ENCODE peak calls at places on chromosomes 13 and 19, in five cellular contexts. M, X, N, D and O are unnamed samples.

GRCh38 chr13:43786766-43787517 is at the start of gene ENOX1:
- DNase-seq in D (peak), X (peak), M (peak), N (no peak), O (peak)

GRCh38 chr13:99356216-99357089 is 49.3 kb upstream of the GPR183 start:
- DNase-seq in D (no peak), M (no peak), X (peak), N (no peak), O (no peak)

GRCh38 chr13:113273856-113274590 is 23.0 kb upstream of the LAMP1 start:
- DNase-seq in N (no peak), X (peak), M (no peak), D (no peak), O (peak)

GRCh38 chr19:5397804-5398692 is 57.2 kb upstream of the ZNRF4 start:
- DNase-seq in D (no peak), X (peak), N (peak), M (peak), O (peak)

GRCh38 chr19:51094696-51095279 is 12.1 kb upstream of the KLK14 start:
- DNase-seq in N (peak), D (no peak), M (no peak), X (no peak), O (peak)

GRCh38 chr19:44757057-44757734 is 8.7 kb downstream of the BCL3 start:
- DNase-seq in D (peak), N (peak), X (no peak), M (no peak), O (peak)

GRCh38 chr13:69324109-69324886 is 783.3 kb upstream of the ATXN8OS start:
- DNase-seq in D (no peak), M (no peak), X (no peak), N (no peak), O (no peak)

GRCh38 chr19:55391702-55392615 is 6.2 kb downstream of the RPL28 start:
- DNase-seq in N (no peak), X (no peak), M (no peak), D (no peak), O (no peak)

GRCh38 chr19:51644636-51645271 is 1.9 kb downstream of the SIGLEC14 start:
- DNase-seq in M (no peak), D (no peak), N (no peak), X (no peak), O (no peak)

GRCh38 chr13:71865858-71866172 is 1.2 kb downstream of the DACH1 start:
- DNase-seq in M (no peak), X (no peak), N (no peak), D (peak), O (no peak)

GRCh38 chr19:11737964-11738745 is 591 bp downstream of the ZNF823 start:
- DNase-seq in D (peak), M (no peak), X (peak), N (peak), O (peak)

GRCh38 chr19:3818479-3818878 is 32.3 kb upstream of the MATK start:
- DNase-seq in M (no peak), N (no peak), D (no peak), X (peak), O (no peak)

GRCh38 chr13:40536443-40537113 is 129.9 kb downstream of the FOXO1 start:
- DNase-seq in D (no peak), M (no peak), N (no peak), X (no peak), O (peak)

GRCh38 chr19:38467541-38468525 is 34.3 kb downstream of the RYR1 start:
- DNase-seq in D (no peak), N (no peak), X (no peak), M (no peak), O (no peak)

GRCh38 chr13:44273991-44274810 is 99.4 kb upstream of the SERP2 start:
- DNase-seq in D (no peak), N (no peak), M (no peak), X (peak), O (no peak)

GRCh38 chr13:34467450-34468083 is 474.5 kb upstream of the NBEA start:
- DNase-seq in D (no peak), X (no peak), N (no peak), M (no peak), O (no peak)

GRCh38 chr13:61255035-61255796 is 160.4 kb downstream of the PCDH20 start:
- DNase-seq in D (no peak), X (no peak), N (no peak), M (no peak), O (no peak)

GRCh38 chr13:42474954-42475353 is 99.0 kb upstream of the TNFSF11 start:
- DNase-seq in M (no peak), D (no peak), X (no peak), N (no peak), O (no peak)

GRCh38 chr13:55199132-55199531 is 1941.6 kb upstream of the PRR20A start:
- DNase-seq in D (no peak), M (no peak), N (no peak), X (no peak), O (peak)

GRCh38 chr13:75486146-75486545 is 4.2 kb upstream of the TBC1D4 start:
- DNase-seq in M (no peak), D (no peak), X (peak), N (no peak), O (peak)

GRCh38 chr19:52229524-52229923 is 39.7 kb downstream of the PPP2R1A start:
- DNase-seq in D (no peak), X (no peak), M (no peak), N (no peak), O (peak)

GRCh38 chr19:10166046-10166445 is 28.7 kb downstream of the DNMT1 start:
- DNase-seq in X (no peak), M (no peak), D (no peak), N (no peak), O (no peak)

GRCh38 chr13:97567510-97568243 is 133.7 kb downstream of the RAP2A start:
- DNase-seq in N (no peak), M (no peak), D (no peak), X (peak), O (peak)

GRCh38 chr13:73657821-73658540 is 476.2 kb downstream of the KLF12 start:
- DNase-seq in N (no peak), M (peak), D (peak), X (no peak), O (no peak)

GRCh38 chr19:18408053-18408476 is 10.6 kb upstream of the LRRC25 start:
- DNase-seq in M (no peak), D (no peak), N (peak), X (no peak), O (no peak)

GRCh38 chr19:3698386-3698950 is 1.8 kb downstream of the PIP5K1C start:
- DNase-seq in M (no peak), X (no peak), N (no peak), D (no peak), O (no peak)

GRCh38 chr19:18850560-18851375 is 19.0 kb downstream of the UPF1 start:
- DNase-seq in N (no peak), D (no peak), X (no peak), M (no peak), O (peak)

GRCh38 chr13:28012896-28013295 is 24.4 kb upstream of the URAD start:
- DNase-seq in X (no peak), N (no peak), D (no peak), M (no peak), O (no peak)

GRCh38 chr19:14114854-14115253 is 2.7 kb downstream of the PRKACA start:
- DNase-seq in N (peak), M (no peak), X (no peak), D (peak), O (peak)

GRCh38 chr19:33098023-33098652 is 17.2 kb downstream of the GPATCH1 start:
- DNase-seq in D (no peak), M (no peak), X (peak), N (peak), O (no peak)

GRCh38 chr19:17610384-17610783 is 54.9 kb downstream of the COLGALT1 start:
- DNase-seq in X (peak), N (peak), M (no peak), D (no peak), O (no peak)

GRCh38 chr19:38270587-38271167 is 6.3 kb downstream of the SPINT2 start:
- DNase-seq in D (no peak), X (peak), N (peak), M (no peak), O (peak)

GRCh38 chr13:110465696-110466095 is 95.8 kb downstream of the RAB20 start:
- DNase-seq in D (no peak), N (no peak), X (no peak), M (no peak), O (no peak)

GRCh38 chr19:18486746-18487145 is 35.1 kb downstream of the ELL start:
- DNase-seq in M (no peak), N (no peak), X (no peak), D (no peak), O (no peak)

GRCh38 chr19:21568816-21569496 is 63.6 kb downstream of the ZNF429 start:
- DNase-seq in M (peak), D (peak), X (peak), N (no peak), O (no peak)

GRCh38 chr13:48726711-48727110 is 73.0 kb downstream of the CYSLTR2 start:
- DNase-seq in N (no peak), M (no peak), X (no peak), D (no peak), O (no peak)

GRCh38 chr19:42313096-42313839 is at the start of gene TMEM145:
- DNase-seq in D (no peak), X (peak), M (peak), N (peak), O (peak)

GRCh38 chr13:83450586-83450985 is 431.7 kb downstream of the SLITRK1 start:
- DNase-seq in D (no peak), N (no peak), M (no peak), X (peak), O (no peak)

GRCh38 chr19:47509973-47510372 is 4.9 kb downstream of the NAPA start:
- DNase-seq in X (peak), N (no peak), D (no peak), M (peak), O (no peak)

GRCh38 chr19:5339950-5340636 is 519 bp downstream of the PTPRS start:
- DNase-seq in N (peak), M (no peak), X (peak), D (no peak), O (peak)